ENCODE peak calls at places on chromosomes 12 and 14, in six cellular contexts. H is astrocyte, L is thoracic aorta, I is stomach, G is A549, N is breast epithelium. U is an unnamed sample.

GRCh38 chr14:103748539-103748867 is 32.9 kb downstream of the ZFYVE21 start:
- DNase-seq in H (no peak), L (no peak), I (peak; percentile 26), G (no peak), N (no peak), U (no peak)

GRCh38 chr14:71923471-71923870 is 8.8 kb upstream of the RGS6 start:
- DNase-seq in H (no peak), L (no peak), I (no peak), G (no peak), N (no peak), U (no peak)

GRCh38 chr12:67237231-67237630 is 31.9 kb upstream of the CAND1 start:
- DNase-seq in H (no peak), L (no peak), I (no peak), G (no peak), N (no peak), U (no peak)

GRCh38 chr14:51096870-51097269 is 2.0 kb upstream of the TRIM9 start:
- DNase-seq in H (no peak), L (no peak), I (no peak), G (no peak), N (no peak), U (no peak)

GRCh38 chr12:124000111-124000510 is 27.1 kb downstream of the ZNF664 start:
- DNase-seq in H (no peak), L (no peak), I (no peak), G (no peak), N (no peak), U (no peak)

GRCh38 chr12:69480698-69481097 is 10.5 kb downstream of the FRS2 start:
- DNase-seq in H (no peak), L (no peak), I (no peak), G (no peak), N (no peak), U (no peak)

GRCh38 chr12:42284876-42285275 is 41.0 kb downstream of the ZCRB1 start:
- DNase-seq in H (peak; percentile 0), L (no peak), I (no peak), G (no peak), N (no peak), U (no peak)

GRCh38 chr14:51236314-51236713 is 3.7 kb upstream of the TMX1 start:
- DNase-seq in H (peak; percentile 15), L (no peak), I (no peak), G (no peak), N (no peak), U (no peak)

GRCh38 chr12:116222358-116222757 is 55.1 kb downstream of the MED13L start:
- DNase-seq in H (peak; percentile 94), L (peak; percentile 66), I (peak; percentile 82), G (no peak), N (peak; percentile 82), U (no peak)

GRCh38 chr14:61257469-61258057 is 23.6 kb downstream of the TMEM30B start:
- DNase-seq in H (no peak), L (no peak), I (no peak), G (no peak), N (no peak), U (no peak)

GRCh38 chr12:9667403-9667802 is 2.1 kb upstream of the CLEC2D start:
- DNase-seq in H (no peak), L (no peak), I (no peak), G (no peak), N (no peak), U (no peak)

GRCh38 chr12:107492393-107493134 is 193.0 kb upstream of the PWP1 start:
- DNase-seq in H (no peak), L (no peak), I (no peak), G (no peak), N (no peak), U (no peak)

GRCh38 chr12:103803847-103804246 is 37.2 kb downstream of the NT5DC3 start:
- DNase-seq in H (no peak), L (no peak), I (no peak), G (no peak), N (no peak), U (no peak)

GRCh38 chr12:14691560-14691959 is 4.8 kb downstream of the GUCY2C start:
- DNase-seq in H (no peak), L (peak; percentile 40), I (peak; percentile 53), G (no peak), N (peak; percentile 30), U (peak; percentile 60)

GRCh38 chr14:45133683-45134050 is 614 bp downstream of the FKBP3 start:
- DNase-seq in H (no peak), L (no peak), I (no peak), G (no peak), N (no peak), U (no peak)

GRCh38 chr12:110282956-110283817 is 2.1 kb downstream of the ATP2A2 start:
- DNase-seq in H (no peak), L (no peak), I (no peak), G (no peak), N (no peak), U (no peak)

GRCh38 chr12:54475542-54475941 is 2.1 kb upstream of the GTSF1 start:
- DNase-seq in H (no peak), L (no peak), I (no peak), G (no peak), N (no peak), U (no peak)

GRCh38 chr12:101490286-101490920 is 15.3 kb downstream of the SPIC start:
- DNase-seq in H (no peak), L (no peak), I (peak; percentile 50), G (peak; percentile 9), N (no peak), U (no peak)

GRCh38 chr12:10395390-10395998 is 5.7 kb upstream of the KLRK1 start:
- DNase-seq in H (peak; percentile 52), L (no peak), I (peak; percentile 31), G (peak; percentile 38), N (peak; percentile 69), U (no peak)

GRCh38 chr14:37145395-37145794 is 27.0 kb downstream of the SLC25A21 start:
- DNase-seq in H (no peak), L (no peak), I (no peak), G (no peak), N (no peak), U (no peak)

GRCh38 chr12:50564240-50564947 is 59.6 kb downstream of the DIP2B start:
- DNase-seq in H (no peak), L (no peak), I (no peak), G (no peak), N (no peak), U (no peak)

DNA sequence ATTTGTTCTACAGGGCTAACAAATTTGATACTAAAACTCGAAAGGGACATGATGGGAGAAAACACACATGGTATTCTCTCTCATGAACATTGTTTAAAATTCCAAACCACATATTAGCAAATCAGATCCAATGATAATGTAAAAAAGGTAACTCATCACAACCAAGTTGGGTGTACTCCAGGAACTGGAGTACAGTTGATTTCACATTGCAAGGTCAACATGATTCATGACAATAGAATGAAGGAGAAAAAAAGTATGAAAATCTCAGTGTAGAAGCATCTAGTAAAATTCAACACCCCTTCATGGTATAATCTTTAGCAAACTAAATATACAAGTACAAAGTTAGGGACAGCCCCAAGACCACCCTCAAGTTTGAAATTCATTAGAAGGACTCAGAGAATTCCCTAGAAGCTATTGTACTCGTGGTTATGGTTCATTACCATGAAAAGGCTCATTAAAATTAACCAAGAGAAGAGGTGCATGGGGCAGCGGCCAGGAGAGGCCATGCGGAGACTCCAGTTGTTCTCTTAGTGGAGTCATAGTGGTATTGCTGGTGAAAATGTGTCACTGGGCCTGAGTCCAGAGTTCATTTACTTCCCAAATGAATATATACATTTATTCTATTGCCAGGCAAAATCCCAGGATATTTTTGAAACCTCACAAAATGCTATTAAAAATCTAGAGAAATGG is 3.1 kb upstream of the CDCA4 start:
- DNase-seq in H (peak; percentile 76), L (no peak), I (no peak), G (peak; percentile 43), N (no peak), U (no peak)
- H3K4me1 ChIP-seq in H (peaks cover 71% of the 10 kb centered on the region), L (peaks cover 39% of the 10 kb centered on the region), I (peaks cover 38% of the 10 kb centered on the region), G (peaks cover 57% of the 10 kb centered on the region), N (peaks cover 5% of the 10 kb centered on the region), U (peaks cover 11% of the 10 kb centered on the region)

GRCh38 chr12:57764662-57765002 is 2.2 kb downstream of the CYP27B1 start:
- DNase-seq in H (no peak), L (no peak), I (no peak), G (no peak), N (no peak), U (no peak)
- H3K4me3 ChIP-seq in H (peak overlapping the region; percentile 44), L (peak overlapping the region; percentile 68), I (peak overlapping the region; percentile 42), G (peak overlapping the region; percentile 52), N (peak overlapping the region; percentile 56), U (peak overlapping the region; percentile 35)

GRCh38 chr12:7060353-7060954 is at the start of gene C1S:
- DNase-seq in H (peak; percentile 92), L (peak; percentile 68), I (peak; percentile 39), G (peak; percentile 93), N (peak; percentile 87), U (peak; percentile 73)
- TF ChIP-seq CTCF in H (peak; percentile 48), L (peak; percentile 73), I (peak; percentile 72), G (peak; percentile 96), N (peak; percentile 60), U (peak; percentile 84)

GRCh38 chr14:89566180-89566579 is 149.1 kb upstream of the FOXN3 start:
- DNase-seq in H (no peak), L (no peak), I (no peak), G (no peak), N (no peak), U (no peak)

GRCh38 chr14:89566644-89567411 is 149.8 kb upstream of the FOXN3 start:
- DNase-seq in H (no peak), L (no peak), I (no peak), G (no peak), N (no peak), U (no peak)

GRCh38 chr14:89563503-89563902 is 146.5 kb upstream of the FOXN3 start:
- DNase-seq in H (no peak), L (no peak), I (no peak), G (no peak), N (no peak), U (no peak)

GRCh38 chr14:89564291-89564957 is 147.4 kb upstream of the FOXN3 start:
- DNase-seq in H (peak; percentile 52), L (no peak), I (no peak), G (no peak), N (no peak), U (no peak)

DNA sequence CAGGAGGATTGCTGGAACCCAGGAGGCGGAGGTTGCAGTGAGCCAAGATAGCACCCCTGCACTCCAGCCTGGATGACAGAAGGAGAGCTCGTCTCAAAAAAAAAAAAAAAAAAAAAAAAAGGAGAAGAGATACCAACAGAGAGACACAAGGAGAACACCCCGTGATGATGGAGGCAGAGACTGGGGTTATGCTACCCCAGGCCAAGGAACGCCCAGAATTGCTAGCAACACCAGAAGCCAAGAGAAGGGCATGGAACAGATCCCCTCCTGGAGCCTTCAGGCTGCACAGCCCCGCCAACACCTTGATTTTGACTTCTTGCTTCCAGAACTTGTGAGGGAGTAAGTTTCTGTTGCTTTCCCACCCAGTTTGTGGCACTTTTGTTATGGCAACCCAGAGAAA is 148.0 kb upstream of the FOXN3 start:
- DNase-seq in H (no peak), L (no peak), I (no peak), G (no peak), N (no peak), U (no peak)
- H3K4me1 ChIP-seq in H (peaks cover 7% of the 10 kb centered on the region), L (peaks cover 30% of the 10 kb centered on the region), I (peaks cover 19% of the 10 kb centered on the region), G (no peaks in the 10 kb centered on the region), N (no peaks in the 10 kb centered on the region), U (no peaks in the 10 kb centered on the region)

GRCh38 chr14:76946753-76947077 is 81.8 kb downstream of the IRF2BPL start:
- DNase-seq in H (no peak), L (no peak), I (no peak), G (no peak), N (no peak), U (no peak)
- H3K4me3 ChIP-seq in H (no peak overlapping the region), L (peak overlapping the region; percentile 58), I (no peak overlapping the region), G (no peak overlapping the region), N (no peak overlapping the region), U (no peak overlapping the region)

GRCh38 chr14:57845802-57846531 is 19.9 kb downstream of the SLC35F4 start:
- DNase-seq in H (peak; percentile 44), L (no peak), I (no peak), G (no peak), N (no peak), U (no peak)
- TF ChIP-seq CTCF in H (peak; percentile 7), L (peak; percentile 14), I (no peak), G (no peak), N (no peak), U (no peak)

U was measured in right lobe of liver.